ENCODE peak calls at places on chromosomes 5 and 9, in four cellular contexts. W is HEK293T; Y is stimulated activated CD8-positive, alpha-beta memory T cell treated with anti-CD3 and anti-CD28 coated beads, Interleukin-4, amount 100 ng/mL, for 4 hours; F is caudate nucleus. C is an unnamed sample.

GRCh38 chr5:116068028-116068632 is 16.7 kb upstream of the COMMD10 start:
- DNase-seq in W (peak), Y (no peak), F (no peak), C (no peak)

GRCh38 chr5:91229031-91229623 is 154.0 kb downstream of the ARRDC3 start:
- DNase-seq in W (no peak), Y (no peak), F (no peak), C (no peak)

GRCh38 chr5:108093186-108093585 is 288.7 kb downstream of the FBXL17 start:
- DNase-seq in W (peak), Y (no peak), F (no peak), C (peak)

GRCh38 chr5:112737088-112737471 is 605 bp upstream of the APC start:
- DNase-seq in W (no peak), Y (no peak), F (no peak), C (no peak)

GRCh38 chr5:157479166-157479565 is 19.2 kb downstream of the NIPAL4 start:
- DNase-seq in W (no peak), Y (no peak), F (no peak), C (no peak)

GRCh38 chr9:137949260-137949659 is 71.7 kb downstream of the CACNA1B start:
- DNase-seq in W (no peak), Y (no peak), F (no peak), C (no peak)

GRCh38 chr5:21693591-21693990 is 1159.6 kb downstream of the CDH12 start:
- DNase-seq in W (no peak), Y (no peak), F (no peak), C (no peak)

GRCh38 chr5:150651382-150651781 is 9.7 kb upstream of the MYOZ3 start:
- DNase-seq in W (no peak), Y (no peak), F (no peak), C (no peak)

GRCh38 chr5:35145671-35146317 is 84.5 kb downstream of the PRLR start:
- DNase-seq in W (no peak), Y (no peak), F (no peak), C (no peak)

GRCh38 chr9:99563364-99563763 is 258.3 kb upstream of the NR4A3 start:
- DNase-seq in W (peak), Y (no peak), F (no peak), C (no peak)

GRCh38 chr5:122220498-122220897 is 91.2 kb downstream of the ZNF474 start:
- DNase-seq in W (no peak), Y (no peak), F (no peak), C (no peak)

GRCh38 chr5:59711316-59711715 is 182.2 kb downstream of the PDE4D start:
- DNase-seq in W (no peak), Y (no peak), F (no peak), C (no peak)

GRCh38 chr9:124439086-124439485 is 11.2 kb upstream of the ADGRD2 start:
- DNase-seq in W (no peak), Y (no peak), F (no peak), C (no peak)

GRCh38 chr5:125412561-125413535 is 666.4 kb upstream of the ZNF608 start:
- DNase-seq in W (peak), Y (no peak), F (peak), C (peak)

GRCh38 chr5:170524576-170524975 is 20.8 kb downstream of the KCNIP1 start:
- DNase-seq in W (no peak), Y (no peak), F (no peak), C (no peak)

GRCh38 chr9:135924628-135925338 is 17.4 kb upstream of the CAMSAP1 start:
- DNase-seq in W (no peak), Y (no peak), F (no peak), C (no peak)

GRCh38 chr5:107230367-107230766 is 440.4 kb downstream of the EFNA5 start:
- DNase-seq in W (no peak), Y (no peak), F (no peak), C (no peak)

GRCh38 chr5:59093329-59093728 is 510.5 kb downstream of the RAB3C start:
- DNase-seq in W (no peak), Y (no peak), F (no peak), C (no peak)

GRCh38 chr5:74954919-74955318 is 88.7 kb upstream of the FAM169A start:
- DNase-seq in W (no peak), Y (no peak), F (no peak), C (no peak)

GRCh38 chr9:133714606-133715294 is 23.4 kb downstream of the SARDH start:
- DNase-seq in W (no peak), Y (no peak), F (no peak), C (no peak)

GRCh38 chr9:18037981-18038380 is 436.0 kb upstream of the ADAMTSL1 start:
- DNase-seq in W (no peak), Y (no peak), F (no peak), C (peak)

GRCh38 chr5:140239939-140240700 is 62.8 kb downstream of the PFDN1 start:
- DNase-seq in W (peak), Y (peak), F (peak), C (peak)

GRCh38 chr5:106862450-106863193 is 808.1 kb downstream of the EFNA5 start:
- DNase-seq in W (no peak), Y (no peak), F (no peak), C (peak)

GRCh38 chr5:148418511-148418910 is 34.8 kb downstream of the FBXO38 start:
- DNase-seq in W (no peak), Y (no peak), F (no peak), C (no peak)

GRCh38 chr5:72347801-72348305 is 27.7 kb downstream of the PTCD2 start:
- DNase-seq in W (no peak), Y (no peak), F (no peak), C (no peak)

GRCh38 chr9:137613738-137614523 is 4.9 kb upstream of the EHMT1 start:
- DNase-seq in W (no peak), Y (no peak), F (no peak), C (no peak)

GRCh38 chr5:171342362-171343111 is 33.5 kb downstream of the TLX3 start:
- DNase-seq in W (peak), Y (no peak), F (no peak), C (peak)

GRCh38 chr9:27407966-27408365 is 111.0 kb upstream of the EQTN start:
- DNase-seq in W (no peak), Y (no peak), F (no peak), C (no peak)

GRCh38 chr9:84667571-84668203 is 1.8 kb upstream of the NTRK2 start:
- DNase-seq in W (peak), Y (no peak), F (peak), C (peak)

GRCh38 chr5:143117821-143118220 is 285.7 kb downstream of the NR3C1 start:
- DNase-seq in W (no peak), Y (no peak), F (no peak), C (no peak)

GRCh38 chr5:77076961-77077820 is 9.9 kb downstream of the ZBED3 start:
- DNase-seq in W (no peak), Y (no peak), F (peak), C (peak)

GRCh38 chr5:4116834-4117233 is 521.2 kb downstream of the IRX1 start:
- DNase-seq in W (no peak), Y (no peak), F (no peak), C (no peak)

GRCh38 chr5:10192309-10192708 is 57.4 kb downstream of the ATPSCKMT start:
- DNase-seq in W (no peak), Y (no peak), F (no peak), C (no peak)

GRCh38 chr9:129398901-129399300 is 220.8 kb upstream of the IER5L start:
- DNase-seq in W (no peak), Y (no peak), F (no peak), C (no peak)

GRCh38 chr9:134571326-134571871 is 70.2 kb upstream of the COL5A1 start:
- DNase-seq in W (no peak), Y (no peak), F (no peak), C (no peak)

GRCh38 chr9:83920469-83920941 is 727 bp downstream of the KIF27 start:
- DNase-seq in W (no peak), Y (no peak), F (peak), C (peak)

GRCh38 chr5:171323007-171323406 is 14.0 kb downstream of the TLX3 start:
- DNase-seq in W (no peak), Y (no peak), F (no peak), C (no peak)

GRCh38 chr5:82151217-82151616 is 126.9 kb downstream of the RPS23 start:
- DNase-seq in W (no peak), Y (no peak), F (no peak), C (no peak)

GRCh38 chr9:81841326-81841725 is 86.9 kb upstream of the SPATA31D4 start:
- DNase-seq in W (no peak), Y (no peak), F (no peak), C (no peak)